ENCODE peak calls at places on chromosomes 11 and 22, in nine cellular contexts. B is pons; J is adrenal gland; H is endothelial cell; L is GM13976; D is fibroblast of mammary gland; F is activated naive CD4-positive, alpha-beta T cell treated with anti-CD3 and anti-CD28 coated beads, Interleukin-2, amount 50 U/mL, for 72 hours; T is pulmonary artery endothelial cell; Z is LoVo. A is an unnamed sample.
A peak's percentile ranks its signal among the peaks of the same experiment; 100 is the strongest.

GRCh38 chr11:110128161-110128560 is 35.0 kb downstream of the ZC3H12C start:
- DNase-seq in B (peak; percentile 51), J (no peak), H (no peak), L (no peak), D (peak; percentile 84), F (no peak), T (no peak), Z (no peak), A (no peak)

GRCh38 chr22:43580351-43580750 is 168.5 kb downstream of the MPPED1 start:
- DNase-seq in B (no peak), J (no peak), H (no peak), L (no peak), D (no peak), F (no peak), T (no peak), Z (no peak), A (no peak)

GRCh38 chr11:372809-373715 is 3.8 kb downstream of the B4GALNT4 start:
- DNase-seq in B (no peak), J (no peak), H (no peak), L (no peak), D (no peak), F (no peak), T (no peak), Z (no peak), A (no peak)

GRCh38 chr11:17221968-17222367 is 14.2 kb upstream of the PIK3C2A start:
- DNase-seq in B (no peak), J (no peak), H (no peak), L (no peak), D (peak; percentile 26), F (no peak), T (no peak), Z (no peak), A (no peak)

GRCh38 chr22:26949193-26949592 is 291.8 kb downstream of the MIAT start:
- DNase-seq in B (no peak), J (peak; percentile 18), H (peak; percentile 54), L (no peak), D (peak; percentile 2), F (no peak), T (no peak), Z (peak; percentile 24), A (no peak)

GRCh38 chr22:27840436-27840835 is 38.9 kb upstream of the MN1 start:
- DNase-seq in B (no peak), J (no peak), H (no peak), L (no peak), D (no peak), F (no peak), T (no peak), Z (no peak), A (no peak)

GRCh38 chr11:126140932-126141291 is 70.5 kb downstream of the RPUSD4 start:
- DNase-seq in B (peak; percentile 53), J (peak; percentile 64), H (no peak), L (no peak), D (peak; percentile 85), F (no peak), T (no peak), Z (peak; percentile 6), A (peak; percentile 77)

GRCh38 chr22:50674606-50675552 is 2.3 kb downstream of the SHANK3 start:
- DNase-seq in B (no peak), J (no peak), H (peak; percentile 53), L (peak; percentile 56), D (no peak), F (peak; percentile 47), T (no peak), Z (peak; percentile 85), A (no peak)

GRCh38 chr11:97019754-97020153 is 629.9 kb downstream of the JRKL start:
- DNase-seq in B (no peak), J (no peak), H (no peak), L (no peak), D (no peak), F (no peak), T (no peak), Z (no peak), A (no peak)

GRCh38 chr11:10322830-10323792 is 18.2 kb downstream of the ADM start:
- DNase-seq in B (peak; percentile 79), J (peak; percentile 77), H (peak; percentile 10), L (peak; percentile 55), D (peak; percentile 94), F (peak; percentile 60), T (no peak), Z (peak; percentile 81), A (peak; percentile 81)

GRCh38 chr11:112082729-112083128 is 3.8 kb downstream of the TIMM8B start:
- DNase-seq in B (no peak), J (no peak), H (no peak), L (no peak), D (peak; percentile 86), F (no peak), T (no peak), Z (no peak), A (no peak)

GRCh38 chr11:110176366-110177056 is 83.3 kb downstream of the ZC3H12C start:
- DNase-seq in B (no peak), J (no peak), H (no peak), L (no peak), D (peak; percentile 73), F (no peak), T (no peak), Z (no peak), A (no peak)

GRCh38 chr11:3942956-3943497 is 87.6 kb downstream of the STIM1 start:
- DNase-seq in B (no peak), J (no peak), H (no peak), L (no peak), D (peak; percentile 42), F (no peak), T (peak; percentile 53), Z (no peak), A (no peak)

GRCh38 chr11:27371490-27371889 is 8.5 kb upstream of the CCDC34 start:
- DNase-seq in B (no peak), J (no peak), H (no peak), L (no peak), D (no peak), F (no peak), T (no peak), Z (no peak), A (no peak)

GRCh38 chr11:96001037-96001436 is 77.1 kb upstream of the MTMR2 start:
- DNase-seq in B (peak; percentile 53), J (peak; percentile 74), H (no peak), L (no peak), D (peak; percentile 96), F (no peak), T (no peak), Z (no peak), A (peak; percentile 37)

GRCh38 chr11:72668645-72669347 is 5.4 kb downstream of the PDE2A start:
- DNase-seq in B (no peak), J (no peak), H (no peak), L (peak; percentile 94), D (no peak), F (peak; percentile 63), T (no peak), Z (no peak), A (no peak)

GRCh38 chr11:15258433-15259350 is 144.0 kb downstream of the INSC start:
- DNase-seq in B (peak; percentile 93), J (no peak), H (no peak), L (no peak), D (peak; percentile 64), F (no peak), T (no peak), Z (peak; percentile 73), A (peak; percentile 1)

A was measured in cerebellar cortex.